ENCODE peak calls at places on chromosomes 1 and 21, in seven cellular contexts. One of them, this sample, is unnamed.

GRCh38 chr21:41045534-41046268 is 122.3 kb upstream of the BACE2 start:
- DNase-seq in EH: no peak
- DNase-seq in MV-4-11: no peak
- DNase-seq in left lung: no peak
- DNase-seq in stomach: peak; percentile 64
- DNase-seq in M059J: no peak
- DNase-seq in NCI-H2081: peak; percentile 91
- DNase-seq in this sample: no peak

GRCh38 chr1:151838491-151839412 is 868 bp downstream of the C2CD4D start:
- DNase-seq in stomach: no peak
- DNase-seq in NCI-H2081: no peak
- DNase-seq in MV-4-11: no peak
- DNase-seq in M059J: no peak
- DNase-seq in left lung: no peak
- DNase-seq in EH: no peak
- DNase-seq in this sample: no peak

GRCh38 chr1:14220324-14220723 is 378.2 kb upstream of the KAZN start:
- DNase-seq in M059J: peak; percentile 45
- DNase-seq in MV-4-11: no peak
- DNase-seq in EH: no peak
- DNase-seq in NCI-H2081: no peak
- DNase-seq in left lung: no peak
- DNase-seq in stomach: no peak
- DNase-seq in this sample: no peak

GRCh38 chr1:16718908-16719533 is 21.3 kb upstream of the RNU1-4 start:
- DNase-seq in stomach: peak; percentile 24
- DNase-seq in EH: no peak
- DNase-seq in left lung: no peak
- DNase-seq in M059J: no peak
- DNase-seq in MV-4-11: no peak
- DNase-seq in NCI-H2081: no peak
- DNase-seq in this sample: peak; percentile 25

GRCh38 chr1:94418664-94419655 is 771 bp downstream of the ABCD3 start:
- DNase-seq in NCI-H2081: peak; percentile 31
- DNase-seq in EH: peak; percentile 70
- DNase-seq in M059J: peak; percentile 87
- DNase-seq in left lung: peak; percentile 65
- DNase-seq in stomach: peak; percentile 62
- DNase-seq in MV-4-11: no peak
- DNase-seq in this sample: peak; percentile 52

GRCh38 chr1:8560611-8561544 is 243.0 kb downstream of the SLC45A1 start:
- DNase-seq in M059J: peak; percentile 62
- DNase-seq in stomach: no peak
- DNase-seq in EH: peak; percentile 55
- DNase-seq in NCI-H2081: peak; percentile 48
- DNase-seq in MV-4-11: peak; percentile 35
- DNase-seq in left lung: no peak
- DNase-seq in this sample: no peak

GRCh38 chr1:223201967-223202366 is 58.9 kb upstream of the TLR5 start:
- DNase-seq in left lung: no peak
- DNase-seq in EH: no peak
- DNase-seq in M059J: no peak
- DNase-seq in MV-4-11: no peak
- DNase-seq in NCI-H2081: no peak
- DNase-seq in stomach: no peak
- DNase-seq in this sample: no peak

GRCh38 chr1:221174598-221174997 is 295.4 kb downstream of the HLX start:
- DNase-seq in stomach: no peak
- DNase-seq in left lung: no peak
- DNase-seq in EH: no peak
- DNase-seq in MV-4-11: no peak
- DNase-seq in NCI-H2081: no peak
- DNase-seq in M059J: no peak
- DNase-seq in this sample: no peak

GRCh38 chr1:40313329-40313957 is 3.6 kb downstream of the COL9A2 start:
- DNase-seq in stomach: no peak
- DNase-seq in MV-4-11: peak; percentile 31
- DNase-seq in M059J: peak; percentile 91
- DNase-seq in EH: peak; percentile 53
- DNase-seq in NCI-H2081: no peak
- DNase-seq in left lung: no peak
- DNase-seq in this sample: no peak